ENCODE peak calls at places on chromosomes 1 and 21, in six cellular contexts. One of them, this sample, is unnamed. For H3K9me3, the result is how much of the 10 kb centered on the place peaks cover.

GRCh38 chr1:100868364-100868995 is 26.2 kb downstream of the EXTL2 start:
- DNase-seq in mesenchymal stem cell: peak
- DNase-seq in neuronal stem cell: peak
- DNase-seq in H1: no peak
- DNase-seq in IMR-90: peak
- DNase-seq in trophoblast cell: peak
- DNase-seq in this sample: no peak

GRCh38 chr21:26719750-26720149 is 125.5 kb downstream of the ADAMTS1 start:
- DNase-seq in mesenchymal stem cell: no peak
- DNase-seq in IMR-90: no peak
- DNase-seq in H1: no peak
- DNase-seq in trophoblast cell: peak
- DNase-seq in neuronal stem cell: no peak
- DNase-seq in this sample: no peak

GRCh38 chr1:8915446-8915845 is 30.2 kb upstream of the CA6 start:
- DNase-seq in trophoblast cell: peak
- DNase-seq in IMR-90: no peak
- DNase-seq in mesenchymal stem cell: no peak
- DNase-seq in H1: no peak
- DNase-seq in neuronal stem cell: peak
- DNase-seq in this sample: no peak

GRCh38 chr1:3000214-3000613 is 21.1 kb upstream of the ACTRT2 start:
- DNase-seq in H1: no peak
- DNase-seq in mesenchymal stem cell: no peak
- DNase-seq in neuronal stem cell: no peak
- DNase-seq in trophoblast cell: no peak
- DNase-seq in IMR-90: no peak
- DNase-seq in this sample: no peak

GRCh38 chr1:145982010-145982723 is 14.2 kb downstream of the TXNIP start:
- DNase-seq in trophoblast cell: no peak
- DNase-seq in IMR-90: no peak
- DNase-seq in mesenchymal stem cell: no peak
- DNase-seq in H1: no peak
- DNase-seq in neuronal stem cell: no peak
- DNase-seq in this sample: no peak

GRCh38 chr1:229888157-229888556 is 178.9 kb upstream of the GALNT2 start:
- DNase-seq in trophoblast cell: no peak
- DNase-seq in H1: no peak
- DNase-seq in neuronal stem cell: no peak
- DNase-seq in mesenchymal stem cell: no peak
- DNase-seq in IMR-90: no peak
- DNase-seq in this sample: no peak

GRCh38 chr1:33300673-33301072 is 20.2 kb downstream of the A3GALT2 start:
- DNase-seq in mesenchymal stem cell: peak
- DNase-seq in H1: no peak
- DNase-seq in trophoblast cell: no peak
- DNase-seq in IMR-90: peak
- DNase-seq in neuronal stem cell: no peak
- DNase-seq in this sample: no peak

GRCh38 chr21:31410763-31411278 is 66.8 kb upstream of the TIAM1 start:
- DNase-seq in mesenchymal stem cell: no peak
- DNase-seq in trophoblast cell: no peak
- DNase-seq in H1: no peak
- DNase-seq in IMR-90: no peak
- DNase-seq in neuronal stem cell: no peak
- DNase-seq in this sample: no peak

GRCh38 chr1:201358596-201358995 is 18.9 kb downstream of the TNNT2 start:
- DNase-seq in neuronal stem cell: no peak
- DNase-seq in H1: no peak
- DNase-seq in trophoblast cell: no peak
- DNase-seq in mesenchymal stem cell: no peak
- DNase-seq in IMR-90: peak
- DNase-seq in this sample: no peak

GRCh38 chr1:222788328-222789156 is 26.3 kb upstream of the DISP1 start:
- DNase-seq in IMR-90: no peak
- DNase-seq in H1: no peak
- DNase-seq in neuronal stem cell: no peak
- DNase-seq in trophoblast cell: no peak
- DNase-seq in mesenchymal stem cell: no peak
- DNase-seq in this sample: no peak

GRCh38 chr1:159132271-159132881 is 39.0 kb upstream of the CADM3 start:
- DNase-seq in trophoblast cell: peak
- DNase-seq in H1: no peak
- DNase-seq in IMR-90: peak
- DNase-seq in neuronal stem cell: peak
- DNase-seq in mesenchymal stem cell: peak
- DNase-seq in this sample: peak

GRCh38 chr1:205602118-205602517 is 29.7 kb downstream of the ELK4 start:
- DNase-seq in trophoblast cell: no peak
- DNase-seq in mesenchymal stem cell: no peak
- DNase-seq in IMR-90: no peak
- DNase-seq in neuronal stem cell: no peak
- DNase-seq in H1: no peak
- DNase-seq in this sample: no peak

GRCh38 chr1:52603301-52603675 is 1.1 kb downstream of the GPX7 start:
- DNase-seq in trophoblast cell: no peak
- DNase-seq in neuronal stem cell: no peak
- DNase-seq in IMR-90: no peak
- DNase-seq in H1: no peak
- DNase-seq in mesenchymal stem cell: no peak
- DNase-seq in this sample: no peak

GRCh38 chr1:109228167-109228566 is 14.4 kb downstream of the SARS1 start:
- DNase-seq in mesenchymal stem cell: no peak
- DNase-seq in neuronal stem cell: no peak
- DNase-seq in IMR-90: peak
- DNase-seq in H1: no peak
- DNase-seq in trophoblast cell: no peak
- DNase-seq in this sample: no peak

GRCh38 chr1:227798078-227798802 is 17.2 kb upstream of the PRSS38 start:
- DNase-seq in H1: no peak
- DNase-seq in trophoblast cell: no peak
- DNase-seq in neuronal stem cell: no peak
- DNase-seq in IMR-90: no peak
- DNase-seq in mesenchymal stem cell: no peak
- DNase-seq in this sample: no peak

GRCh38 chr1:212368073-212368484 is 46.6 kb downstream of the PACC1 start:
- DNase-seq in trophoblast cell: peak
- DNase-seq in neuronal stem cell: peak
- DNase-seq in H1: peak
- DNase-seq in IMR-90: peak
- DNase-seq in mesenchymal stem cell: peak
- DNase-seq in this sample: peak

GRCh38 chr1:110875216-110875731 is 2.3 kb downstream of the CD53 start:
- DNase-seq in IMR-90: no peak
- DNase-seq in mesenchymal stem cell: no peak
- DNase-seq in neuronal stem cell: no peak
- DNase-seq in H1: no peak
- DNase-seq in trophoblast cell: no peak
- DNase-seq in this sample: no peak

GRCh38 chr1:25617626-25618432 is 1.2 kb downstream of the MAN1C1 start:
- DNase-seq in IMR-90: no peak
- DNase-seq in trophoblast cell: peak
- DNase-seq in H1: no peak
- DNase-seq in neuronal stem cell: no peak
- DNase-seq in mesenchymal stem cell: no peak
- DNase-seq in this sample: no peak

GRCh38 chr1:115193429-115193828 is 104.1 kb upstream of the TSPAN2 start:
- DNase-seq in H1: no peak
- DNase-seq in mesenchymal stem cell: no peak
- DNase-seq in trophoblast cell: peak
- DNase-seq in IMR-90: no peak
- DNase-seq in neuronal stem cell: no peak
- DNase-seq in this sample: no peak

GRCh38 chr1:178495158-178495557 is 1.6 kb downstream of the CLEC20A start:
- DNase-seq in IMR-90: no peak
- DNase-seq in H1: no peak
- DNase-seq in mesenchymal stem cell: no peak
- DNase-seq in neuronal stem cell: no peak
- DNase-seq in trophoblast cell: no peak
- DNase-seq in this sample: no peak

DNA sequence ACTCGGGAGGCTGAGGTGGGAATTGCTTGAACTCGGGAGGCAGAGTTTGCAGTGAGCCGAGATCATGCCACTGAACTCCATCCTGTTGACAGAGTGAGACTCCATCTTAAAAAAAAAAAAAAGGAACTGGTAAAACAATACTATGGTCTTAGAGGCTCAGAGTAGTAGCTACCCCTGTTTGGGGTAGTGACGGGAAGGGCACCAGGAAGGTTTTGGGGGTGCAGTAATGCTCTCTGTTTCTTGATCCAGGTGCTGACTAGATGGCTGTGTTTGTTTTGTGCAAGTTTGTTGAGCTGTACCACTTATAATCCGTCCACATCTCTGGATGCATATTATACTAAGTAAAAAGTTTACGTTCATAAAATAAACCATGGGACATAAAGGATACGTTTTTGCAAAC is 765.8 kb upstream of the TPTE start:
- DNase-seq in neuronal stem cell: no peak
- DNase-seq in trophoblast cell: no peak
- DNase-seq in H1: no peak
- DNase-seq in IMR-90: no peak
- DNase-seq in mesenchymal stem cell: no peak
- DNase-seq in this sample: no peak
- H3K9me3 ChIP-seq in neuronal stem cell: under half
- H3K9me3 ChIP-seq in trophoblast cell: under half
- H3K9me3 ChIP-seq in H1: half or more
- H3K9me3 ChIP-seq in IMR-90: under half
- H3K9me3 ChIP-seq in mesenchymal stem cell: under half
- H3K9me3 ChIP-seq in this sample: half or more

GRCh38 chr1:244865028-244865371 is 657 bp upstream of the HNRNPU start:
- DNase-seq in trophoblast cell: no peak
- DNase-seq in neuronal stem cell: no peak
- DNase-seq in IMR-90: no peak
- DNase-seq in mesenchymal stem cell: no peak
- DNase-seq in H1: no peak
- DNase-seq in this sample: peak

GRCh38 chr1:244866355-244866754 is 2.0 kb upstream of the HNRNPU start:
- DNase-seq in mesenchymal stem cell: no peak
- DNase-seq in IMR-90: no peak
- DNase-seq in trophoblast cell: no peak
- DNase-seq in neuronal stem cell: no peak
- DNase-seq in H1: no peak
- DNase-seq in this sample: no peak

GRCh38 chr1:244864253-244865027 is at the start of gene HNRNPU:
- DNase-seq in trophoblast cell: peak
- DNase-seq in IMR-90: peak
- DNase-seq in neuronal stem cell: peak
- DNase-seq in mesenchymal stem cell: peak
- DNase-seq in H1: peak
- DNase-seq in this sample: peak

GRCh38 chr1:244863491-244864252 is 671 bp downstream of the HNRNPU start:
- DNase-seq in trophoblast cell: peak
- DNase-seq in mesenchymal stem cell: no peak
- DNase-seq in neuronal stem cell: no peak
- DNase-seq in H1: no peak
- DNase-seq in IMR-90: no peak
- DNase-seq in this sample: no peak

DNA sequence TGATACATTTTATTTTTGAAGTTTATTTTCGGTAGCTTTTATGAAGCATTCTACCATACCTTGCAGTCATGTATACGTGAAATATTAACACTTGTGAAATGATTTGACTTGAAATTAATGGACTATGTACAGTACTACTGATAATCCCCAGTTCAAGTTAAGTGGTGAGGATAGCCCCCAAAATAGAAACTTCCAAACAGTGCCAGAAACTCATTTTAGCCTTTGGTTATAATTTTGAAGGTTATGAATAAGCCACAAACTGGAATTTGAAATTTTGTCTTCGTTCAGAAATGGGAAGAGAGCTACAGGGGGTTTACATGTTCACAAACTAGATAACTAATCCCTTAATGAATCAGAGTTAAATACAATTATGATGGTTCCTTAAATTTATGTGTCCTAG is 1.5 kb upstream of the HNRNPU start:
- DNase-seq in neuronal stem cell: no peak
- DNase-seq in IMR-90: no peak
- DNase-seq in H1: no peak
- DNase-seq in trophoblast cell: no peak
- DNase-seq in mesenchymal stem cell: no peak
- DNase-seq in this sample: no peak
- H3K14ac ChIP-seq in neuronal stem cell: no peak
- H3K14ac ChIP-seq in IMR-90: no peak
- H3K14ac ChIP-seq in H1: no peak
- H3K14ac ChIP-seq in trophoblast cell: no peak
- H3K14ac ChIP-seq in mesenchymal stem cell: no peak
- H3K14ac ChIP-seq in this sample: no peak

GRCh38 chr1:77179632-77180031 is 39.6 kb downstream of the PIGK start:
- DNase-seq in neuronal stem cell: no peak
- DNase-seq in IMR-90: no peak
- DNase-seq in trophoblast cell: no peak
- DNase-seq in mesenchymal stem cell: no peak
- DNase-seq in H1: no peak
- DNase-seq in this sample: no peak
- H3K9me3 ChIP-seq in neuronal stem cell: under half
- H3K9me3 ChIP-seq in IMR-90: under half
- H3K9me3 ChIP-seq in trophoblast cell: under half
- H3K9me3 ChIP-seq in mesenchymal stem cell: under half
- H3K9me3 ChIP-seq in H1: under half
- H3K9me3 ChIP-seq in this sample: under half

GRCh38 chr1:153597206-153597605 is 15.7 kb downstream of the S100A16 start:
- DNase-seq in H1: no peak
- DNase-seq in mesenchymal stem cell: peak
- DNase-seq in trophoblast cell: peak
- DNase-seq in neuronal stem cell: no peak
- DNase-seq in IMR-90: peak
- DNase-seq in this sample: no peak
- H3K14ac ChIP-seq in H1: no peak
- H3K14ac ChIP-seq in mesenchymal stem cell: no peak
- H3K14ac ChIP-seq in trophoblast cell: no peak
- H3K14ac ChIP-seq in neuronal stem cell: no peak
- H3K14ac ChIP-seq in IMR-90: no peak
- H3K14ac ChIP-seq in this sample: no peak

GRCh38 chr1:29603622-29604021 is 367.3 kb downstream of the PTPRU start:
- DNase-seq in trophoblast cell: no peak
- DNase-seq in neuronal stem cell: no peak
- DNase-seq in IMR-90: no peak
- DNase-seq in mesenchymal stem cell: no peak
- DNase-seq in H1: no peak
- DNase-seq in this sample: no peak

GRCh38 chr1:29602203-29602602 is 365.9 kb downstream of the PTPRU start:
- DNase-seq in neuronal stem cell: no peak
- DNase-seq in mesenchymal stem cell: no peak
- DNase-seq in IMR-90: no peak
- DNase-seq in H1: no peak
- DNase-seq in trophoblast cell: no peak
- DNase-seq in this sample: no peak

DNA sequence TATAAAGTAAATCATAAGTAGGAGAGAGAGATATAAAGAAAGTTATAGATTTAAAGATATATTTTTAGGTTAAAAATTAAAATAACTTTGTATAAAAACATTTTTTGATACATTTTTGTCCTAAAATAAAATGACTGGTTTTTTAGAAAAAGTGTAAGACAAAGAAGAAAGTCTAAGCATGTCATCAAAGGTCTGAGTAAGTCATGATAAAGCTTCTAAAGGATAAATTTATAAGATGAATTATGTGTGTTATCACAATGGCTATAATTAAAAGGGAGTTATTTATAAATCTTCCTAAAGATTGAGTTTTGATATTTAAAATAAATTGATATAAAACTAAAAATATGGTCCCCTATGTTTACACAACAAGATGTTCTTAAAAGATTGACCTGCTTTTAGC is 370.9 kb downstream of the PTPRU start:
- DNase-seq in mesenchymal stem cell: no peak
- DNase-seq in trophoblast cell: no peak
- DNase-seq in IMR-90: no peak
- DNase-seq in H1: no peak
- DNase-seq in neuronal stem cell: peak
- DNase-seq in this sample: no peak
- H3K9me3 ChIP-seq in mesenchymal stem cell: under half
- H3K9me3 ChIP-seq in trophoblast cell: under half
- H3K9me3 ChIP-seq in IMR-90: under half
- H3K9me3 ChIP-seq in H1: under half
- H3K9me3 ChIP-seq in neuronal stem cell: under half
- H3K9me3 ChIP-seq in this sample: under half